ENCODE peak calls at places on chromosomes 7 and 10, in six cellular contexts. X is H1, Z is mesenchymal stem cell, N is mesendoderm, E is IMR-90, G is neuronal stem cell. R is an unnamed sample.

GRCh38 chr10:24382045-24382444 is 173.1 kb downstream of the KIAA1217 start:
- DNase-seq in X (no peak), Z (no peak), N (no peak), E (no peak), G (no peak), R (no peak)

GRCh38 chr10:387949-388660 is 252.8 kb downstream of the ZMYND11 start:
- DNase-seq in X (no peak), Z (no peak), N (peak; percentile 16), E (no peak), G (no peak), R (no peak)

GRCh38 chr10:11425672-11426071 is 185.8 kb downstream of the USP6NL start:
- DNase-seq in X (no peak), Z (no peak), N (no peak), E (no peak), G (no peak), R (no peak)

GRCh38 chr7:44894881-44895600 is 9.7 kb upstream of the PURB start:
- DNase-seq in X (no peak), Z (no peak), N (no peak), E (no peak), G (no peak), R (no peak)

GRCh38 chr7:47465191-47465590 is 116.7 kb downstream of the TNS3 start:
- DNase-seq in X (no peak), Z (peak; percentile 78), N (peak; percentile 70), E (peak; percentile 56), G (no peak), R (no peak)

GRCh38 chr7:119197872-119198527 is 973.5 kb downstream of the ANKRD7 start:
- DNase-seq in X (peak; percentile 31), Z (peak; percentile 73), N (peak; percentile 85), E (peak; percentile 31), G (peak; percentile 18), R (peak; percentile 68)

GRCh38 chr7:4606776-4607175 is 75.3 kb upstream of the FOXK1 start:
- DNase-seq in X (no peak), Z (no peak), N (no peak), E (no peak), G (no peak), R (no peak)

GRCh38 chr7:40755438-40755837 is 620.6 kb downstream of the SUGCT start:
- DNase-seq in X (no peak), Z (no peak), N (peak; percentile 44), E (peak; percentile 23), G (no peak), R (no peak)

GRCh38 chr7:10708447-10708846 is 265.2 kb upstream of the PHF14 start:
- DNase-seq in X (peak; percentile 34), Z (no peak), N (peak; percentile 71), E (no peak), G (peak; percentile 23), R (peak; percentile 52)

GRCh38 chr10:9214618-9215017 is 1160.1 kb downstream of the GATA3 start:
- DNase-seq in X (no peak), Z (no peak), N (no peak), E (no peak), G (no peak), R (no peak)

GRCh38 chr7:71735961-71736556 is 604.1 kb downstream of the GALNT17 start:
- DNase-seq in X (peak; percentile 43), Z (peak; percentile 53), N (peak; percentile 90), E (peak; percentile 44), G (peak; percentile 82), R (peak; percentile 80)

GRCh38 chr10:6649107-6649720 is 69.1 kb upstream of the PRKCQ start:
- DNase-seq in X (no peak), Z (no peak), N (no peak), E (no peak), G (no peak), R (no peak)

GRCh38 chr10:25682203-25682950 is 251.7 kb upstream of the MYO3A start:
- DNase-seq in X (no peak), Z (peak; percentile 56), N (peak; percentile 51), E (no peak), G (peak; percentile 23), R (no peak)

GRCh38 chr10:20746856-20747255 is 150.3 kb downstream of the NEBL start:
- DNase-seq in X (no peak), Z (no peak), N (no peak), E (no peak), G (no peak), R (no peak)

GRCh38 chr7:64102656-64103400 is 57.6 kb downstream of the ZNF727 start:
- DNase-seq in X (no peak), Z (no peak), N (no peak), E (no peak), G (no peak), R (no peak)

GRCh38 chr7:74561898-74562613 is 95.5 kb upstream of the GTF2I start:
- DNase-seq in X (no peak), Z (no peak), N (no peak), E (no peak), G (no peak), R (no peak)

GRCh38 chr7:135094472-135095237 is 53.2 kb upstream of the TMEM140 start:
- DNase-seq in X (no peak), Z (no peak), N (no peak), E (no peak), G (no peak), R (no peak)

GRCh38 chr7:50646069-50646468 is 80.9 kb upstream of the DDC start:
- DNase-seq in X (no peak), Z (no peak), N (no peak), E (no peak), G (no peak), R (no peak)

GRCh38 chr10:92124524-92125168 is 166.2 kb downstream of the CPEB3 start:
- DNase-seq in X (no peak), Z (peak; percentile 50), N (no peak), E (peak; percentile 91), G (no peak), R (no peak)

GRCh38 chr7:43039346-43039745 is 73.1 kb upstream of the HECW1 start:
- DNase-seq in X (peak; percentile 15), Z (no peak), N (peak; percentile 94), E (no peak), G (no peak), R (peak; percentile 69)

GRCh38 chr10:86003201-86003621 is 363.4 kb downstream of the GRID1 start:
- DNase-seq in X (no peak), Z (no peak), N (no peak), E (no peak), G (no peak), R (no peak)

DNA sequence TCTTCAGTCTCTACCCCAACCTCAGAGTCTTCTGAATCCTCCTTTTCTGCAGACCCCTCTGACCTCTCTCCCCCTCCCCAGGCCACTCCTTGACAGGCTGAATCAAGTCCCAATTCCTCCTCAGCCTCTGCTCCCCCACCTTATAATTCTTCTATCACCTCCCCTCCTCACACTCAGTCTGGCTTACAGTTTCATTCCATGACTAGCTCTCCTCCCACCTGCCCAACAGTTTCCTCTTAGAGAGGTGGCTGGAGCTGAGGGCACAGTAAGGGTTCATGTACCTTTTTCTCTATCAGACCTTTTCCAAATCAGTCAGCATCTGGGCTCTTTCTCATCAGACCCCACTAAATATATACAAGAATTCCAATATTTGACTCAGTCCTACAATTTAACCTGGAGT is 14.6 kb upstream of the LRRC61 start:
- DNase-seq in X (no peak), Z (no peak), N (no peak), E (no peak), G (no peak), R (no peak)
- H2BK120ac ChIP-seq in X (no peak overlapping the region), Z (no peak overlapping the region), N (no peak overlapping the region), E (no peak overlapping the region), G (no peak overlapping the region), R (no peak overlapping the region)

GRCh38 chr7:114628362-114628761 is 213.7 kb downstream of the FOXP2 start:
- DNase-seq in X (no peak), Z (no peak), N (no peak), E (no peak), G (no peak), R (no peak)
- H2BK15ac ChIP-seq in X (no peak overlapping the region), Z (no peak overlapping the region), N (no peak overlapping the region), E (no peak overlapping the region), G (no peak overlapping the region), R (no peak overlapping the region)

DNA sequence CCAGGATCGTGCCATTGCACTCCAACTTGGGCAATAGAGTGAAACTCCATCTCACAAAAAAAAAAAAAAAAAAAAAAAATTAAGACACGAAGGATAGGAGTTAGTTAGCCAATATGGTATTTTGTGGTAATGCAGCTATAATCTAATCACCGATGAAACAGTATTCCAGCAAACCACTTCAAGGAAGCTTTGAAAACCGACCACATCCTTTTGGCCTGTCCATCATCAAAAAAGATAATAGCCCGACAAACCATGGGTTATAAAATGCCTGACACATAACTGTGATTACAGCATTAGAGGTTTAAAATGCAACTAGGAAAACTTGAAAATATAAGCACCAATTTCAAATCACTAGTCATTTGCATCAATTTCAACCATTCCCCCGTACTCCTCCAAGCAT is 728.6 kb upstream of the C7orf33 start:
- DNase-seq in X (no peak), Z (no peak), N (no peak), E (no peak), G (no peak), R (no peak)
- H2BK120ac ChIP-seq in X (no peak overlapping the region), Z (no peak overlapping the region), N (no peak overlapping the region), E (no peak overlapping the region), G (no peak overlapping the region), R (no peak overlapping the region)

GRCh38 chr7:155877167-155877566 is 64.9 kb upstream of the SHH start:
- DNase-seq in X (no peak), Z (no peak), N (no peak), E (no peak), G (no peak), R (no peak)

GRCh38 chr7:155872678-155873369 is 60.6 kb upstream of the SHH start:
- DNase-seq in X (no peak), Z (no peak), N (no peak), E (no peak), G (no peak), R (peak; percentile 5)

GRCh38 chr7:155871211-155871610 is 58.9 kb upstream of the SHH start:
- DNase-seq in X (no peak), Z (no peak), N (no peak), E (no peak), G (no peak), R (peak; percentile 8)

GRCh38 chr7:155874411-155874810 is 62.1 kb upstream of the SHH start:
- DNase-seq in X (no peak), Z (no peak), N (no peak), E (no peak), G (no peak), R (peak; percentile 13)

GRCh38 chr7:155874010-155874409 is 61.7 kb upstream of the SHH start:
- DNase-seq in X (no peak), Z (no peak), N (no peak), E (no peak), G (no peak), R (no peak)
- H2BK15ac ChIP-seq in X (no peak overlapping the region), Z (no peak overlapping the region), N (no peak overlapping the region), E (no peak overlapping the region), G (no peak overlapping the region), R (no peak overlapping the region)